ENCODE peak calls at places on chromosomes 11 and 22, in six cellular contexts. K is chondrocyte, D is lower lobe of right lung, J is hippocampal formation, P is heart right ventricle, N is NCI-H510A treated with DMSO at 0.1 percent for 48 hours. H is an unnamed sample.

GRCh38 chr22:37202001-37202555 is 10.2 kb downstream of the SSTR3 start:
- DNase-seq in K (no peak), P (no peak), D (peak), J (no peak), N (no peak), H (peak)

GRCh38 chr11:83403990-83404389 is 117.8 kb upstream of the CCDC90B start:
- DNase-seq in K (no peak), J (no peak), N (no peak), P (no peak), D (no peak), H (no peak)

GRCh38 chr11:75270896-75271415 is 30.4 kb downstream of the TPBGL start:
- DNase-seq in N (no peak), P (no peak), D (no peak), K (no peak), J (no peak), H (peak)

GRCh38 chr11:197741-198235 is 4.9 kb downstream of the SCGB1C1 start:
- DNase-seq in K (no peak), P (no peak), D (no peak), J (no peak), N (no peak), H (no peak)

GRCh38 chr11:46346886-46347636 is at the start of gene DGKZ:
- DNase-seq in J (peak), P (peak), D (peak), K (no peak), N (no peak), H (no peak)

GRCh38 chr11:37504925-37505324 is 906.9 kb upstream of the RAG2 start:
- DNase-seq in K (no peak), J (no peak), P (no peak), N (no peak), D (no peak), H (peak)

GRCh38 chr11:27701262-27702105 is 1.2 kb upstream of the BDNF start:
- DNase-seq in J (no peak), N (no peak), P (peak), K (no peak), D (no peak), H (peak)

GRCh38 chr22:24894220-24894975 is 52.1 kb downstream of the LHFPL7 start:
- DNase-seq in N (peak), P (peak), K (no peak), J (no peak), D (peak), H (peak)

GRCh38 chr11:65295001-65295400 is 19.7 kb upstream of the CDC42EP2 start:
- DNase-seq in D (no peak), K (peak), P (no peak), N (no peak), J (no peak), H (no peak)

GRCh38 chr11:117908261-117908895 is 20.8 kb downstream of the TMPRSS13 start:
- DNase-seq in N (no peak), D (no peak), P (no peak), J (no peak), K (no peak), H (peak)

GRCh38 chr22:48407256-48407955 is 1420.3 kb downstream of the BRD1 start:
- DNase-seq in N (no peak), J (no peak), D (no peak), K (no peak), P (no peak), H (no peak)

GRCh38 chr11:12125609-12126149 is 15.3 kb downstream of the MICAL2 start:
- DNase-seq in K (no peak), N (no peak), J (no peak), D (no peak), P (no peak), H (peak)

GRCh38 chr11:134071306-134071705 is 2.4 kb downstream of the JAM3 start:
- DNase-seq in J (no peak), P (no peak), K (no peak), D (no peak), N (no peak), H (no peak)

GRCh38 chr11:95147364-95147905 is 57.8 kb downstream of the ENDOD1 start:
- DNase-seq in N (no peak), K (no peak), P (no peak), D (no peak), J (peak), H (no peak)

GRCh38 chr22:44410396-44411056 is 87.5 kb downstream of the RTL6 start:
- DNase-seq in D (peak), J (no peak), K (no peak), P (peak), N (no peak), H (no peak)

GRCh38 chr22:17969732-17970131 is 54.6 kb downstream of the MICAL3 start:
- DNase-seq in P (peak), N (no peak), K (no peak), J (no peak), D (no peak), H (no peak)

GRCh38 chr11:68670208-68670992 is 13.9 kb upstream of the GAL start:
- DNase-seq in K (peak), J (no peak), P (no peak), N (no peak), D (no peak), H (peak)

GRCh38 chr22:42515896-42516295 is 3.7 kb downstream of the RRP7A start:
- DNase-seq in P (no peak), N (no peak), K (no peak), J (no peak), D (no peak), H (no peak)

GRCh38 chr22:38243007-38243775 is 29.6 kb downstream of the TMEM184B start:
- DNase-seq in K (no peak), J (peak), P (no peak), D (no peak), N (peak), H (no peak)

GRCh38 chr11:120013325-120014250 is 124.3 kb downstream of the TRIM29 start:
- DNase-seq in N (peak), D (no peak), J (peak), P (peak), K (no peak), H (no peak)

GRCh38 chr11:127054153-127054552 is 53.6 kb upstream of the KIRREL3 start:
- DNase-seq in P (no peak), K (no peak), J (no peak), D (no peak), N (no peak), H (no peak)

GRCh38 chr22:46614070-46614931 is 5.9 kb upstream of the GRAMD4 start:
- DNase-seq in J (no peak), K (no peak), P (no peak), D (peak), N (no peak), H (no peak)

GRCh38 chr11:110837535-110838127 is 125.4 kb upstream of the ARHGAP20 start:
- DNase-seq in D (no peak), N (no peak), P (no peak), J (no peak), K (no peak), H (no peak)

GRCh38 chr11:726278-726915 is 20.4 kb downstream of the EPS8L2 start:
- DNase-seq in J (no peak), N (peak), D (peak), K (no peak), P (no peak), H (peak)

GRCh38 chr11:44899959-44900358 is 50.7 kb downstream of the TP53I11 start:
- DNase-seq in J (no peak), P (no peak), K (no peak), N (no peak), D (no peak), H (no peak)

GRCh38 chr22:42856179-42856864 is 751 bp downstream of the ARFGAP3 start:
- DNase-seq in N (no peak), D (peak), J (no peak), P (peak), K (peak), H (no peak)

GRCh38 chr11:112810951-112811350 is 150.3 kb upstream of the NCAM1 start:
- DNase-seq in N (no peak), P (no peak), J (no peak), D (no peak), K (no peak), H (no peak)

GRCh38 chr22:30283342-30283741 is 6.0 kb downstream of the CASTOR1 start:
- DNase-seq in D (no peak), J (no peak), N (no peak), K (no peak), P (no peak), H (no peak)

GRCh38 chr22:40705918-40706682 is 26.8 kb downstream of the MCHR1 start:
- DNase-seq in J (no peak), D (no peak), P (no peak), K (no peak), N (no peak), H (no peak)

GRCh38 chr11:77151804-77152513 is 23.9 kb downstream of the MYO7A start:
- DNase-seq in K (no peak), J (no peak), P (no peak), D (peak), N (no peak), H (no peak)

GRCh38 chr11:106152824-106153223 is 75.4 kb downstream of the AASDHPPT start:
- DNase-seq in J (no peak), N (no peak), K (no peak), D (no peak), P (no peak), H (no peak)

GRCh38 chr22:27685515-27685914 is 116.0 kb downstream of the MN1 start:
- DNase-seq in J (no peak), N (no peak), P (peak), K (no peak), D (no peak), H (no peak)

GRCh38 chr22:45919504-45920286 is 57.3 kb downstream of the WNT7B start:
- DNase-seq in P (no peak), N (no peak), K (no peak), D (peak), J (no peak), H (no peak)

GRCh38 chr22:32606181-32606580 is 131.6 kb downstream of the FBXO7 start:
- DNase-seq in P (no peak), J (no peak), N (no peak), D (no peak), K (no peak), H (no peak)

H was measured in RWPE2.